ENCODE peak calls at places on chromosomes 16 and 17, in five cellular contexts. K, B, D, U and V are unnamed samples.

GRCh38 chr16:29977063-29977462 is 3.4 kb downstream of the TAOK2 start:
- DNase-seq in D (no peak), B (no peak), U (no peak), K (peak), V (no peak)

GRCh38 chr16:71916397-71916920 is 21.1 kb downstream of the IST1 start:
- DNase-seq in U (no peak), K (no peak), D (no peak), B (no peak), V (no peak)

GRCh38 chr16:3149630-3150345 is 15.0 kb downstream of the ZNF213 start:
- DNase-seq in K (peak), D (peak), B (peak), U (peak), V (peak)

GRCh38 chr17:19718613-19719364 is 2.4 kb upstream of the SLC47A2 start:
- DNase-seq in K (no peak), U (peak), B (peak), D (no peak), V (no peak)

GRCh38 chr16:87954826-87955225 is 3.6 kb downstream of the BANP start:
- DNase-seq in D (no peak), U (no peak), K (peak), B (no peak), V (no peak)

GRCh38 chr17:27539152-27539551 is 82.9 kb downstream of the KSR1 start:
- DNase-seq in K (no peak), U (no peak), B (no peak), D (no peak), V (no peak)

GRCh38 chr17:72531729-72532128 is 410.9 kb downstream of the SOX9 start:
- DNase-seq in K (no peak), U (no peak), D (no peak), B (no peak), V (no peak)

GRCh38 chr17:17792551-17793377 is 44.0 kb downstream of the SREBF1 start:
- DNase-seq in B (peak), K (no peak), U (no peak), D (peak), V (peak)

GRCh38 chr16:66382171-66382965 is 15.9 kb downstream of the CDH5 start:
- DNase-seq in B (peak), K (no peak), D (no peak), U (no peak), V (no peak)

GRCh38 chr17:76635039-76635438 is 8.5 kb downstream of the ST6GALNAC1 start:
- DNase-seq in K (no peak), U (no peak), B (no peak), D (no peak), V (no peak)

GRCh38 chr17:43570518-43570928 is 24.4 kb upstream of the ETV4 start:
- DNase-seq in U (no peak), K (no peak), D (no peak), B (no peak), V (no peak)

GRCh38 chr17:43574896-43575525 is 28.9 kb upstream of the ETV4 start:
- DNase-seq in U (no peak), D (no peak), K (no peak), B (no peak), V (no peak)

GRCh38 chr17:43574348-43574747 is 28.2 kb upstream of the ETV4 start:
- DNase-seq in D (no peak), K (no peak), B (no peak), U (no peak), V (no peak)

GRCh38 chr17:43573579-43574321 is 27.6 kb upstream of the ETV4 start:
- DNase-seq in D (no peak), K (no peak), B (no peak), U (no peak), V (no peak)

DNA sequence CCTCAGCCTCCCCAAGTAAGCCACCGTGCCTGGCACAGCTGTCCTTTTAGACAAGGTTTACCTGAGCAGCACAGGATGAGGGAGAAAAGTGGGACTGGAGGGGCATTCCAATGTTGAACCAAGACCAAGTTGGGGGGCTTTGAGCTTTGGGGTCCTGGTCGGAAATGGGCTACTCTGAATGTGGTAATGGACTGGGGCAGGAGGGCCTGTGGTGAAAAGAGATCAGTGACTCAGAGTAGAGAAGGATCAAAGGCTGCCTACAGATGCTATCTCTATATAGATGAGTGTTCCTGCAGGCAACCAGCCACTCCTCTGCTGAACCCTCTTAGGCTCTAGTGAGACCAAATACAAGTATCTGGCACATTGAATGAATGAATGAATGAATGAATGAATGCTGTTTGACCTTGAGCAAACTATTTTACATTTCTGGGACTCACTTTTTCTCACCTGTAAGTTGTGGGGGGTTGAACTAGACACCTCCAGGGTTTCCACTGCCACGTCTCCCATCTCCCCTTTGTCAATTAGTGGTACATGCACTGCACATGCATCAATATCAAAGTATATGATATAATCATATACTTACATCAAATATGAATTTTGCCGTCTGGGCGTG is 26.3 kb upstream of the ETV4 start:
- DNase-seq in K (no peak), U (no peak), D (no peak), B (peak), V (no peak)
- H3K27ac ChIP-seq in K (no peak), U (no peak), D (no peak), B (no peak), V (no peak)

DNA sequence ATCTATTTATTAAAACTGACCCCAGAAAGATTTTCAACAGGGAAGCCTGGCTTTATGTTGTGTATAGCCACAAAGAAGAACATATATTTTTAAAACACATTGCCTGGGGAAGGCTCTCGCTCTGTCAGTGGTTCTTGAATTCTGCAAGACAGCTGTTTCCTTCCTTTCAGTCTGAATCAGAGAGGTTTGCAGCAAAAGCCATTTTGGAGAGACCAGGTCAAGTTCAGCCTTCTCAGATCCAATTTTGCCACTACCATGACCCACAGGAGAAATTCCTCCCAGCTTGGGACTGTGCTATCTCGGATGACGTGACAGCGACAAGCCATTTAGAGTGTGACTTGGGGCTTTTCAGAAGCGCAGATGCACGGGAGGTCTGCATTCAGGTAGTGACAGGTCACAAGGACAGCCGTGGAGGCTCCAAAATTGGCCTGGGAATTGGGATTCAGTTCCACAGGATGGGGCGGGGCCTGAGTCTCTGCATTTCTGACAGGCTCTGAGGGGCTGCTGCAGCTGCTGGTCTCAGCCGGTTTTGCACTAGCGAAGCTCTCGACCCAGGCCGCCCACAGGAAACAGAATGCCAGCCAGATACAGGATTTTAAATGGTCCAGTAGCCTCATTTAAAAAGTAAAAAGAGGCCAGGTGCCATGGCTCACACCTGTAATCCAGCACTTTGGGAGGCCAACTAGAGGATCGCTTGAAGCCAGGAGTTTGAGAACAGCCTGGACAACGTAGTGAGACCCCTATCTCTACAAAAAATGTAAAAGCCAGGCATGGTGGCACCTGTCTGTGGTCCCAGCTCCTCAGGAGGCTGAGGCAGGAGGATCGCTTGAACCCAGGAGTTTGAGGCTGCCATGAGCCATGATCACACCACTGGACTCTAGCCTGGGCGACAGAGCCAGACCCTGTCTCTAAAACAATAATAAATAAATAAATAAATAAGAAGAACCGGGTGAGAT is 196.6 kb upstream of the CIBAR2 start:
- DNase-seq in D (no peak), B (no peak), K (no peak), U (no peak), V (no peak)
- H3K27ac ChIP-seq in D (no peak), B (no peak), K (no peak), U (no peak), V (peak)

GRCh38 chr16:56700631-56701030 is 18.4 kb downstream of the MT1X start:
- DNase-seq in U (no peak), K (no peak), B (no peak), D (no peak), V (no peak)

GRCh38 chr16:56700195-56700594 is 17.9 kb downstream of the MT1X start:
- DNase-seq in D (no peak), K (no peak), U (no peak), B (no peak), V (no peak)

GRCh38 chr16:56697456-56698155 is 15.3 kb downstream of the MT1X start:
- DNase-seq in D (no peak), U (no peak), B (peak), K (no peak), V (no peak)

GRCh38 chr16:56702836-56703235 is 20.6 kb downstream of the MT1X start:
- DNase-seq in K (no peak), U (no peak), B (no peak), D (no peak), V (no peak)

GRCh38 chr16:56701534-56701933 is 19.3 kb downstream of the MT1X start:
- DNase-seq in U (no peak), D (no peak), B (no peak), K (no peak), V (no peak)
- H3K27ac ChIP-seq in U (no peak), D (no peak), B (no peak), K (no peak), V (no peak)

DNA sequence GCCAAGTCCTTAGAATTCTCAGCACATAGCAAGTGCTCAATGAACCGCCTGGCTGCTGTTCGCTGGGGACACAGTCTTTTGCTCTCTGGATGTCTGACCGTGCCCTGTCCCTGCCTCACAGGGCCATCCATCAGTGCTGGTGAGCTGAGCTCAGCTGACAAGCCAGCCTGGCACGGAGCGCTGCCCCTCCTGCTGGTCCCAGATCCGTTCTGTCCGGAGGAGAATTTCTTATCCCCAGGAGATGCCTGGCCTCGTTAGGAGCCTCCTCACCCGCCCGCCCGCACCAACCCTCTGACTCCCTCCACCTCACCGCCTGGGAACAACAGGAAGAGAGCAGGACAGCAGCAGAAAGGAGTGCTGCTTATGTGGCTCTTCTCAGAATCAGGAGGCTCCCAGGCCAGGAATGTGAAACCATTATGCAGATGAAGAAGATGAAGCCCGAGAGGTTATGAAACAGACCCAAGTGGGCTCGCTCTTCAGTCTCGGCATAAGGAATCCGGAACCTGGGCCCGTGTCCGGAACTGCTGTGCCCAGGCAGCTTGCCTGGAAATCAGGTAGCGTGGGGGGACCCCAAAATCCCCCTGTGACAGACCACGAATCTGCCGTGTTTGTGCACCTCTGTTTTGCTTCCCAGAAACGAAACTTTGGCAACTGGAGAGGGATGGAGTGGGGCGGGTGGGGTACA is 28.8 kb upstream of the RMI2 start:
- DNase-seq in U (no peak), K (no peak), D (no peak), B (peak), V (no peak)
- H3K27ac ChIP-seq in U (no peak), K (no peak), D (no peak), B (peak), V (no peak)

GRCh38 chr16:53097190-53097589 is 42.4 kb downstream of the CHD9 start:
- DNase-seq in B (no peak), U (no peak), K (no peak), D (no peak), V (no peak)

GRCh38 chr16:53091508-53092211 is 36.9 kb downstream of the CHD9 start:
- DNase-seq in B (peak), D (peak), K (no peak), U (peak), V (peak)

GRCh38 chr16:53090591-53091507 is 36.1 kb downstream of the CHD9 start:
- DNase-seq in K (peak), U (no peak), B (no peak), D (peak), V (peak)

GRCh38 chr16:53093162-53093744 is 38.5 kb downstream of the CHD9 start:
- DNase-seq in D (no peak), B (no peak), U (no peak), K (no peak), V (no peak)

DNA sequence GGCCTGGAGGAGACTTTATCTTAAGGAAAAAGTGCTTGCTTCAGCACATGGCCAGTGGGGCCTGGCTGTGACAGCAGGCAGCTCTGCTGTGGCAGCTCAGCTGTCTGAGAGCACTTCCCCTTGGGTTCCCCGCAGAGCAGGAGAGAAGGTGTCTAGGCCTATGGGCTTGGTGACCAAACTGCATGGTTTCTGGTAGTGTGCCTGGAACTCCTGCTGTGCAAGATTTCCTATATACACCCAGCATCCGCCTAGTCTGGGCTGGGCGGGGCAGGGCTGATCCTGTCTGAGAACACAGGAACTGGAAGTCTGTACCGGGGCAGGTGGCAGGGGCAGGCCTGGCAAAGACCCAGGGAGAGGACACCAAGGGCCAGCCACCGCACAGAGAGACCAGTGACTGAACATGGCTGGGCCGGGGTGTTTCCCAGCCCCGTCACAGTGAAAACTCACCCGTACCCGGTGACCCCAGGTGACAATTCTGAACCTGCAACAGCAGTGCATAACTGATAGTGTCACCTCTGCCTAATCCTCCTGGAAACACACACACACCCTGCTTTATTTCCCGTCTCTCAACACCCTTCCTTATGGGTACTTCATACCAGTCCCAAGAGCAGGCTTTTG is 39.3 kb downstream of the CHD9 start:
- DNase-seq in B (no peak), K (peak), D (no peak), U (no peak), V (peak)
- H3K27ac ChIP-seq in B (no peak), K (no peak), D (peak), U (no peak), V (peak)